ENCODE peak calls at places on chromosome X, in nine cellular contexts. Y, U, V, N, W, D, K, R and P are unnamed samples.

GRCh38 chrX:32048285-32048684 is 976.4 kb upstream of the FTHL17 start:
- DNase-seq in Y (no peak), U (no peak), V (no peak), N (no peak), W (no peak), D (no peak), K (no peak), R (no peak), P (no peak)

GRCh38 chrX:110944793-110945466 is 149.3 kb upstream of the CHRDL1 start:
- DNase-seq in Y (peak; percentile 54), U (peak; percentile 85), V (no peak), N (no peak), W (no peak), D (no peak), K (peak; percentile 65), R (no peak), P (no peak)

GRCh38 chrX:150050387-150050786 is 112.1 kb upstream of the EOLA2 start:
- DNase-seq in Y (no peak), U (no peak), V (no peak), N (no peak), W (no peak), D (no peak), K (no peak), R (no peak), P (no peak)

GRCh38 chrX:53048169-53049126 is at the start of gene GPR173:
- DNase-seq in Y (peak; percentile 81), U (no peak), V (no peak), N (peak; percentile 54), W (peak; percentile 41), D (no peak), K (peak; percentile 74), R (peak; percentile 56), P (no peak)

GRCh38 chrX:40406330-40406859 is 174.4 kb upstream of the ATP6AP2 start:
- DNase-seq in Y (no peak), U (no peak), V (no peak), N (no peak), W (no peak), D (no peak), K (no peak), R (peak; percentile 40), P (no peak)

GRCh38 chrX:119990409-119990994 is 47.0 kb upstream of the NKAP start:
- DNase-seq in Y (no peak), U (peak; percentile 29), V (no peak), N (no peak), W (no peak), D (no peak), K (peak; percentile 13), R (no peak), P (no peak)

GRCh38 chrX:46758163-46758955 is 559 bp downstream of the SLC9A7 start:
- DNase-seq in Y (peak; percentile 27), U (peak; percentile 18), V (no peak), N (no peak), W (peak; percentile 8), D (no peak), K (no peak), R (peak; percentile 52), P (no peak)

GRCh38 chrX:107154787-107155620 is 36.4 kb upstream of the RBM41 start:
- DNase-seq in Y (peak; percentile 48), U (no peak), V (no peak), N (no peak), W (no peak), D (no peak), K (no peak), R (no peak), P (no peak)

DNA sequence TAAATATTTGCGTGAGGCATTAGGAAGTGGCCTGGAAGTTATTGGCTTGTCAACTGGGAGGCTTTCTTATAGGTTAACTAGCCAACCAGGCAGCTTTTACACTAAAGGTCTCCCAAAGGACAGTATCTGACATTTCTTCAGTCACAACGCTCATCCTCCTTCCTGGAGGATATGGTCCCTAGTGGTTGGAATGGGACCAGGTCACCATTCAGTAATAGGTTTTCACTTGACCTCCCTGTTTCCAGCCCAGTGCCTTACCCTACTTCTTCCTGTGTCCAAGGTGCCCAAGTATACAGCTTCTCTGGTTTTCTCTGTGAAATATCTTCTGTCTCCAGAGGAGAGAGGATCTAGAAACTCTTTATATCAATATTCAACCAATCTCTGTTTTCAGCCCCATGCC is 38.5 kb downstream of the RPS6KA3 start:
- DNase-seq in Y (no peak), U (no peak), V (no peak), N (no peak), W (no peak), D (no peak), K (no peak), R (no peak), P (no peak)
- TF ChIP-seq CTCF in Y (no peak), U (no peak), V (no peak), N (no peak), W (no peak), D (no peak), K (no peak), R (no peak), P (no peak)

GRCh38 chrX:15909605-15910004 is 55.0 kb upstream of the AP1S2 start:
- DNase-seq in Y (no peak), U (no peak), V (no peak), N (no peak), W (no peak), D (no peak), K (peak; percentile 46), R (no peak), P (no peak)
- H3K4me3 ChIP-seq in Y (no peak overlapping the region), U (no peak overlapping the region), V (no peak overlapping the region), N (no peak overlapping the region), W (no peak overlapping the region), D (no peak overlapping the region), K (no peak overlapping the region), R (no peak overlapping the region), P (no peak overlapping the region)

GRCh38 chrX:108736509-108737479 is at the start of gene IRS4:
- DNase-seq in Y (peak; percentile 8), U (peak; percentile 30), V (no peak), N (peak; percentile 73), W (no peak), D (no peak), K (peak; percentile 94), R (no peak), P (peak; percentile 6)
- TF ChIP-seq CTCF in Y (no peak), U (no peak), V (no peak), N (no peak), W (no peak), D (no peak), K (peak; percentile 47), R (no peak), P (peak; percentile 11)

DNA sequence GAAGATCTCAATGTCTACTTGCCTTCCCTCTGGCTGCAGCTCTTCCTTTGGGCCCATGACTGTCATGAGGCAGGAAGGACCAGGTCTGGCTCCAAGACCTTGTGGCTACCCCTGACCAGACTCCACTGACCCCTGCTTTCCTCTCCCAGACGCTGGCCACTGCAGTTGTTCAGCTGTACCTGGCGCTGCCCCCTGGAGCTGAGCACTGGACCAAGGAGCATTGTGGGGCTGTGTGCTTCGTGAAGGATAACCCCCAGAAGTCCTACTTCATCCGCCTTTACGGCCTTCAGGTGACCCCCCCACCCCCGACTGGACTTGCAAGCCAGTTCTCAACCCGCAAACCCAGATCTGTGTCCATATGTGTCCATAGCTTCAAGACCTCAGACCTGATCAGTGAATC is 535 bp downstream of the WAS start:
- DNase-seq in Y (no peak), U (no peak), V (no peak), N (no peak), W (no peak), D (no peak), K (no peak), R (no peak), P (no peak)
- H3K4me3 ChIP-seq in Y (no peak overlapping the region), U (no peak overlapping the region), V (no peak overlapping the region), N (no peak overlapping the region), W (no peak overlapping the region), D (no peak overlapping the region), K (no peak overlapping the region), R (peak overlapping the region; percentile 97), P (no peak overlapping the region)